ENCODE peak calls at places on chromosomes 5 and 9, in four cellular contexts. C is NCI-H524 treated with DMSO at 0.1 percent for 48 hours; Z is activated CD8-positive, alpha-beta T cell treated with anti-CD3 and anti-CD28 coated beads, Interleukin-2, amount 10 ng/mL, durations not matched to agents 7 days and 5 days; N is activated CD4-positive, alpha-beta memory T cell treated with anti-CD3 and anti-CD28 coated beads for 36 hours. O is an unnamed sample.
A peak's percentile ranks its signal among the peaks of the same experiment; 100 is the strongest.

GRCh38 chr9:38096238-38096805 is 27.3 kb upstream of the SHB start:
- DNase-seq in C (no peak), Z (no peak), N (no peak), O (no peak)

GRCh38 chr5:95870105-95870672 is 47.7 kb upstream of the GLRX start:
- DNase-seq in C (no peak), Z (peak; percentile 42), N (peak; percentile 71), O (no peak)

GRCh38 chr5:54946306-54946705 is 39.1 kb downstream of the ESM1 start:
- DNase-seq in C (no peak), Z (no peak), N (no peak), O (no peak)

GRCh38 chr5:168273056-168273980 is 18.1 kb upstream of the WWC1 start:
- DNase-seq in C (no peak), Z (no peak), N (peak; percentile 47), O (peak; percentile 30)

GRCh38 chr5:84383816-84384603 is 670 bp downstream of the EDIL3 start:
- DNase-seq in C (no peak), Z (no peak), N (no peak), O (peak; percentile 83)

GRCh38 chr9:88678008-88678407 is 143.0 kb downstream of the NXNL2 start:
- DNase-seq in C (no peak), Z (no peak), N (no peak), O (no peak)

GRCh38 chr5:73443725-73444498 is 4.7 kb downstream of the FOXD1 start:
- DNase-seq in C (no peak), Z (no peak), N (no peak), O (no peak)

GRCh38 chr5:168327019-168327421 is 35.6 kb downstream of the WWC1 start:
- DNase-seq in C (no peak), Z (no peak), N (no peak), O (no peak)

GRCh38 chr5:55232985-55233928 is at the start of gene CCNO:
- DNase-seq in C (peak; percentile 40), Z (peak; percentile 69), N (peak; percentile 71), O (peak; percentile 88)

GRCh38 chr5:151288180-151288579 is 15.4 kb downstream of the SLC36A3 start:
- DNase-seq in C (no peak), Z (no peak), N (no peak), O (no peak)